ENCODE peak calls at places on chromosome 20, in eight cellular contexts. R is left ventricle myocardium inferior; S is sigmoid colon; A is CD8-positive, alpha-beta T cell; T is uterus; O is A673; F is pancreas; L is transverse colon. J is an unnamed sample. For H3K27me3, the result is how much of the 10 kb centered on the place peaks cover.

GRCh38 chr20:5918856-5919633 is 31.3 kb downstream of the TRMT6 start:
- DNase-seq in R (no peak), S (no peak), A (no peak), T (no peak), O (peak), F (no peak), L (no peak), J (no peak)

GRCh38 chr20:53148764-53149163 is 176.6 kb downstream of the TSHZ2 start:
- DNase-seq in R (no peak), S (no peak), A (no peak), T (no peak), O (peak), F (no peak), L (no peak), J (no peak)

GRCh38 chr20:24492698-24493097 is 23.3 kb downstream of the SYNDIG1 start:
- DNase-seq in R (no peak), S (no peak), A (no peak), T (no peak), O (no peak), F (no peak), L (no peak), J (no peak)

GRCh38 chr20:51095755-51096509 is 73.0 kb upstream of the KCNG1 start:
- DNase-seq in R (no peak), S (no peak), A (no peak), T (no peak), O (peak), F (no peak), L (no peak), J (no peak)

GRCh38 chr20:35173576-35174192 is 1.8 kb downstream of the PROCR start:
- DNase-seq in R (no peak), S (no peak), A (no peak), T (peak), O (no peak), F (no peak), L (no peak), J (no peak)

GRCh38 chr20:24705486-24705885 is 236.1 kb downstream of the SYNDIG1 start:
- DNase-seq in R (no peak), S (no peak), A (no peak), T (no peak), O (no peak), F (no peak), L (no peak), J (no peak)

GRCh38 chr20:41321003-41321402 is 3.5 kb upstream of the ZHX3 start:
- DNase-seq in R (no peak), S (no peak), A (no peak), T (no peak), O (no peak), F (no peak), L (no peak), J (no peak)

GRCh38 chr20:11651138-11651537 is 266.6 kb upstream of the BTBD3 start:
- DNase-seq in R (no peak), S (no peak), A (no peak), T (no peak), O (no peak), F (no peak), L (no peak), J (no peak)

GRCh38 chr20:53013183-53013582 is 41.0 kb downstream of the TSHZ2 start:
- DNase-seq in R (no peak), S (no peak), A (no peak), T (no peak), O (no peak), F (no peak), L (no peak), J (no peak)

GRCh38 chr20:4542270-4542669 is 179.4 kb upstream of the PRND start:
- DNase-seq in R (no peak), S (no peak), A (no peak), T (no peak), O (no peak), F (no peak), L (no peak), J (no peak)
- H3K27me3 ChIP-seq in R (under half), S (under half), A (under half), T (under half), O (under half), F (under half), L (under half), J (under half)

GRCh38 chr20:58970146-58970545 is 10.9 kb upstream of the NELFCD start:
- DNase-seq in R (no peak), S (no peak), A (no peak), T (no peak), O (no peak), F (no peak), L (no peak), J (no peak)
- TF ChIP-seq CTCF in R (no peak), S (no peak), A (no peak), T (no peak), O (no peak), F (no peak), L (no peak), J (no peak)

DNA sequence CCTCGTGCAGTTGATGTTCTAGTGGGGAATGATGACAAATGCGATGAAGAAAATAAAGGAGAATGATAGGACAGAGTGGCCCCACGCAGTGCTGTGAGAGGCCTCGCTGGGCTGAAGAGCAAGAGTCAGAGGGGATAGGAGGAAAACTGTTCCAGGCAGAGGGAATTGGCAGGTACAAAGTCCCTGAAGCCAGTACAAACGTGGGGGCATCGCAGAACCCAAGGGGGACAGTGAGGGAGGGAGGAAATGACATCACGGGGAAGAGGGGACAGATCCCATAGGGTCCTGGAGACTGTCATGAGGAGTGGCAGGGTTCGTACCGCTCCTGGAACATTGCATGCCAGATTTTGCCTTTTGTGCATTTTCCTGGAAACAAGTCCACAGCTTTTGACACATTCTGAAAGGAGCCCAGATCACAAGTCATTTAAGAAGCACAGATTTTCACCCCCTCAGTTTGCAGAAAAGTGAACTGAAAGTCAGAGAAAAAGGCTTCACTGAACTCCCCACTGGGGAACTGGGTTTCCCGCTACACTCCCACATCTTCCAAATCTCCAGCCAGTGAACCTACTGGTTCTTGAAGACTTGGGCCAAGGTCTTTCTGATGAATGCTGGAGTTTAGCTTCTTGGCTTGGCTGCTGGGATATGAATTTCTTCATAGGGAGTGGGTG is 77.0 kb downstream of the SULF2 start:
- DNase-seq in R (no peak), S (no peak), A (no peak), T (no peak), O (no peak), F (no peak), L (no peak), J (no peak)
- H3K27me3 ChIP-seq in R (under half), S (under half), A (under half), T (under half), O (under half), F (under half), L (under half), J (under half)

DNA sequence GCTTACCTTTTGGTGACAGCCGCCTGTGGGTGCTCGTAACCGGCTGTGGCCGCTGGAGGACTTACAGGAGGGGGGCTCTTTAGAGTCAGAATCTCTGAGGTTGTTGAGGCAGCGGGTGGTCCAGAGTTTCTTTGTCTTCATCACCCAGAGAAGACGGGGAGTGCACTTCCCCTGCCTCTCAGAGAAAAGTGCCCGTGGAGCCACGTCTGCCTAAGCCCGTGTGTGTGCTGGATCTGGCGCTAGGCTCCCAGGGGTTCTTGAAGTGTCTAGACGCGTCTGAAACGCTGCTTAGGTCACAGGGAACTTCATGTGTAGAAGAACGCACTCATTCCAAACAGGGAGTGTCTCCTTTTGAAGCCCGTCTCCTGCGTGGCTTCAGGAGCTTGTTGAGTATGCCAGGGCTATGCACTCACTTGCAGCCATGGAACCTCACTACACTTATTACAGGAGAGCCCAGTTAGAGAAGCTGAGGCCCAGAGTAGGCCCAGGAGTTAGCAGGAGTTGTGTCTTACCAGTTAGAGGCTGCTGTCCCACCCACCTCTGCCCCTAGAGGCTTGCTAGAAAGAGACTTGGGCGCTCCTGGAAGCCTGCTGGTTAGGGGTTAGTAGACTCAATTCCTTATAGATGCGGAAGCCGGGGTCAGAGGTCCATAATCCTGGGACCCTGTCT is 1.3 kb downstream of the LSM14B start:
- DNase-seq in R (no peak), S (no peak), A (no peak), T (no peak), O (peak), F (no peak), L (no peak), J (peak)
- TF ChIP-seq CTCF in R (no peak), S (no peak), A (no peak), T (no peak), O (peak), F (no peak), L (no peak), J (no peak)

J was measured in adrenal gland.